ENCODE peak calls at places on chromosomes 1 and 21, in six cellular contexts. A, Q, C, U, J and S are unnamed samples.

GRCh38 chr21:25283720-25284119 is 323.6 kb downstream of the MRPL39 start:
- DNase-seq in A (peak), Q (peak), C (no peak), U (no peak), J (no peak), S (no peak)

GRCh38 chr1:155241851-155242264 is 13.4 kb downstream of the ENTREP3 start:
- DNase-seq in A (no peak), Q (no peak), C (no peak), U (no peak), J (no peak), S (no peak)

GRCh38 chr1:31753623-31754349 is 10.4 kb downstream of the ADGRB2 start:
- DNase-seq in A (no peak), Q (no peak), C (no peak), U (peak), J (no peak), S (no peak)

GRCh38 chr1:97433520-97434175 is 487.2 kb downstream of the DPYD start:
- DNase-seq in A (no peak), Q (no peak), C (no peak), U (no peak), J (peak), S (no peak)

GRCh38 chr21:34129039-34129891 is 55.9 kb downstream of the MRPS6 start:
- DNase-seq in A (peak), Q (no peak), C (peak), U (peak), J (peak), S (peak)

GRCh38 chr1:113388621-113389355 is 1.5 kb upstream of the MAGI3 start:
- DNase-seq in A (peak), Q (no peak), C (no peak), U (no peak), J (no peak), S (no peak)

GRCh38 chr1:30919025-30919881 is 10.7 kb upstream of the SDC3 start:
- DNase-seq in A (no peak), Q (no peak), C (no peak), U (no peak), J (peak), S (no peak)

GRCh38 chr1:231013391-231014015 is 26.6 kb downstream of the FAM89A start:
- DNase-seq in A (no peak), Q (no peak), C (no peak), U (no peak), J (no peak), S (no peak)

GRCh38 chr1:201709564-201710295 is 119.2 kb upstream of the IPO9 start:
- DNase-seq in A (peak), Q (peak), C (peak), U (peak), J (peak), S (peak)

GRCh38 chr1:114153621-114154145 is at the start of gene SYT6:
- DNase-seq in A (no peak), Q (no peak), C (no peak), U (no peak), J (no peak), S (no peak)

GRCh38 chr1:28112388-28113311 is 24.2 kb upstream of the EYA3 start:
- DNase-seq in A (peak), Q (no peak), C (no peak), U (no peak), J (peak), S (no peak)

GRCh38 chr1:43034195-43034658 is 75.6 kb upstream of the SLC2A1 start:
- DNase-seq in A (no peak), Q (no peak), C (no peak), U (no peak), J (no peak), S (no peak)

GRCh38 chr1:247294282-247294681 is 37.4 kb downstream of the ZNF496 start:
- DNase-seq in A (no peak), Q (no peak), C (no peak), U (no peak), J (no peak), S (no peak)

GRCh38 chr1:240888039-240888786 is 276.3 kb upstream of the GREM2 start:
- DNase-seq in A (no peak), Q (peak), C (no peak), U (no peak), J (peak), S (no peak)

GRCh38 chr1:172883844-172884243 is 166.9 kb downstream of the TNFSF18 start:
- DNase-seq in A (no peak), Q (no peak), C (no peak), U (no peak), J (no peak), S (no peak)